ENCODE peak calls at places on chromosomes 3 and 15, in four cellular contexts. X is mesenchymal stem cell, K is neuronal stem cell, T is H1. Y is an unnamed sample.

GRCh38 chr3:12961007-12961725 is 112.1 kb downstream of the IQSEC1 start:
- DNase-seq in X (peak; percentile 14), K (no peak), T (no peak), Y (no peak)

GRCh38 chr15:101168898-101169297 is 83.0 kb downstream of the CHSY1 start:
- DNase-seq in K (no peak), T (no peak), X (no peak), Y (no peak)

GRCh38 chr3:134030801-134031619 is 1.3 kb upstream of the SLCO2A1 start:
- DNase-seq in X (no peak), K (no peak), T (no peak), Y (no peak)

GRCh38 chr3:142319094-142319493 is 93.7 kb upstream of the GK5 start:
- DNase-seq in X (peak; percentile 54), K (no peak), T (no peak), Y (peak; percentile 49)

GRCh38 chr3:145739926-145740325 is 421.1 kb downstream of the PLOD2 start:
- DNase-seq in T (no peak), X (peak; percentile 8), K (no peak), Y (no peak)

GRCh38 chr15:29818141-29818540 is 4.1 kb downstream of the TJP1 start:
- DNase-seq in T (no peak), X (no peak), K (no peak), Y (peak; percentile 72)

GRCh38 chr15:47968593-47968992 is 152.2 kb upstream of the SLC24A5 start:
- DNase-seq in T (no peak), K (no peak), X (no peak), Y (no peak)

GRCh38 chr15:36136054-36136453 is 443.4 kb upstream of the CDIN1 start:
- DNase-seq in X (no peak), T (no peak), K (no peak), Y (no peak)

GRCh38 chr3:25288416-25288815 is 139.6 kb upstream of the RARB start:
- DNase-seq in X (no peak), T (no peak), K (no peak), Y (no peak)

GRCh38 chr3:194079702-194080172 is 56.2 kb upstream of the HES1 start:
- DNase-seq in X (no peak), T (no peak), K (no peak), Y (no peak)

GRCh38 chr15:29516929-29517328 is 247.3 kb upstream of the NSMCE3 start:
- DNase-seq in K (no peak), X (no peak), T (no peak), Y (no peak)

DNA sequence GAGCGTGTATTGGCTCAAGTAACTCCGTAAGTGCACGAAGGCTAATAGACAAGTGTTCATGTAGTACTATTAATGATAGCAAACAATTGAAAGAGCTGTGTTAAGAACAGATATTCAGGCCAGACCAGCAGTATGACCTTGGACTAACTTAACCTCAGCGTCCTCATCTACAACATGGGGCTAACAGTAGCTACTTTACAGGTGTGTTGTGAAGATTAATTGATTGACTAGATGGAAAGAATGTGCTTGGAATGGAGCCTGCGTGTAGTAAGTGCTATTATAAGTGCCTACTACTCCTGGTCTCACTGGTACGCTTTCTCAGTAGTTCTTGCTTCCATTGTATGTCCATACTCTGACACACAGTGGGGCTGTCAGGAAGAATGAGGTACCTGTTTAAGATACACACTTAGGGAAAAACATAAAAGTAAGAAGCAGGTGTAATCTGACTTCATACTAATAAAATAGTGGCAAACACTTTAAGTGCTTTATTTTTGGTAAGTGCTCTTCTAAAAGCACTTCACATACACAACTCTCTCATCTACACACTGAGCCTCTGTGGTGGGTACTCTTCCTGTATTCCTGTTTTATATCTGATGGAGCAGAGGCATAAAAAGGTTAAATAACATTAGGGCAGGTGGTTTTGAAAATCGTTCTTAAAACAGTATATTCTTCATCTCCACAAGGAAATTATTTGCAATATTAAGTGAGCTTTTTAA is 24.3 kb upstream of the FBXL22 start:
- DNase-seq in T (no peak), X (no peak), K (no peak), Y (no peak)
- H3K36me3 ChIP-seq in T (no peaks in the 10 kb centered on the region), X (peaks cover 14% of the 10 kb centered on the region), K (peaks cover 99% of the 10 kb centered on the region), Y (peaks cover 2% of the 10 kb centered on the region)

GRCh38 chr15:63016234-63016633 is 26.3 kb upstream of the TPM1 start:
- DNase-seq in T (no peak), X (peak; percentile 32), K (no peak), Y (no peak)
- H3K4me1 ChIP-seq in T (no peaks in the 10 kb centered on the region), X (peaks cover 31% of the 10 kb centered on the region), K (no peaks in the 10 kb centered on the region), Y (peaks cover 29% of the 10 kb centered on the region)

GRCh38 chr3:150344079-150344478 is 64.0 kb upstream of the TSC22D2 start:
- DNase-seq in K (no peak), X (no peak), T (no peak), Y (no peak)
- H2BK12ac ChIP-seq in K (no peak overlapping the region), X (no peak overlapping the region), T (no peak overlapping the region), Y (peak overlapping the region; percentile 97)

GRCh38 chr15:40982855-40983254 is 29.6 kb downstream of the CHAC1 start:
- DNase-seq in K (no peak), T (no peak), X (peak; percentile 95), Y (no peak)
- H3K36me3 ChIP-seq in K (peaks cover 100% of the 10 kb centered on the region), T (peaks cover 43% of the 10 kb centered on the region), X (peaks cover 67% of the 10 kb centered on the region), Y (peaks cover 56% of the 10 kb centered on the region)

GRCh38 chr15:63049747-63050439 is 7.3 kb downstream of the TPM1 start:
- DNase-seq in K (no peak), X (peak; percentile 33), T (no peak), Y (no peak)
- H3K4me1 ChIP-seq in K (peaks cover 26% of the 10 kb centered on the region), X (peaks cover 15% of the 10 kb centered on the region), T (peaks cover 29% of the 10 kb centered on the region), Y (peaks cover 7% of the 10 kb centered on the region)

Y was measured in trophoblast cell.